ENCODE peak calls at places on chromosomes 6 and 20, in four cellular contexts. M is cardiac muscle cell; P is CD8-positive, alpha-beta T cell; Z is PC-9. R is an unnamed sample.

GRCh38 chr6:150632785-150633465 is 33.2 kb downstream of the PLEKHG1 start:
- DNase-seq in Z (no peak), P (no peak), M (no peak), R (no peak)

GRCh38 chr20:4161447-4162251 is 146.3 kb upstream of the RNF24 start:
- DNase-seq in M (peak; percentile 32), Z (peak; percentile 86), P (no peak), R (no peak)

GRCh38 chr6:38136547-38136946 is 317.0 kb downstream of the ZFAND3 start:
- DNase-seq in M (no peak), P (no peak), Z (no peak), R (no peak)

GRCh38 chr20:14360386-14360785 is 23.0 kb upstream of the FLRT3 start:
- DNase-seq in M (no peak), P (no peak), Z (no peak), R (no peak)

GRCh38 chr20:37295001-37295400 is 5.5 kb downstream of the MANBAL start:
- DNase-seq in P (no peak), Z (peak; percentile 72), M (peak; percentile 90), R (no peak)

GRCh38 chr6:97925504-97925903 is 642.5 kb upstream of the MMS22L start:
- DNase-seq in P (no peak), Z (no peak), M (no peak), R (no peak)

GRCh38 chr6:28940859-28941680 is 17.3 kb upstream of the TRIM27 start:
- DNase-seq in M (peak; percentile 89), P (peak; percentile 59), Z (peak; percentile 80), R (peak; percentile 76)

GRCh38 chr6:11410539-11411307 is 126.8 kb upstream of the TMEM170B start:
- DNase-seq in P (no peak), Z (no peak), M (no peak), R (no peak)

GRCh38 chr20:38094373-38094775 is 60.8 kb downstream of the RPRD1B start:
- DNase-seq in P (no peak), Z (no peak), M (peak; percentile 71), R (no peak)

GRCh38 chr6:135600086-135600702 is 102.7 kb upstream of the AHI1 start:
- DNase-seq in M (no peak), Z (no peak), P (no peak), R (no peak)

GRCh38 chr6:136526937-136527336 is 23.3 kb downstream of the MAP7 start:
- DNase-seq in P (no peak), Z (no peak), M (no peak), R (no peak)

GRCh38 chr20:32004963-32005362 is 5.3 kb upstream of the CCM2L start:
- DNase-seq in M (peak; percentile 46), Z (no peak), P (no peak), R (no peak)

GRCh38 chr20:532530-532929 is 11.1 kb downstream of the CSNK2A1 start:
- DNase-seq in M (no peak), P (no peak), Z (no peak), R (no peak)

GRCh38 chr6:36349240-36349639 is 12.6 kb upstream of the BNIP5 start:
- DNase-seq in P (no peak), M (no peak), Z (no peak), R (peak; percentile 62)

GRCh38 chr6:148348778-148349177 is 6.1 kb downstream of the SASH1 start:
- DNase-seq in M (no peak), P (no peak), Z (no peak), R (no peak)

GRCh38 chr20:51136326-51136725 is 113.4 kb upstream of the KCNG1 start:
- DNase-seq in P (no peak), Z (no peak), M (no peak), R (no peak)

GRCh38 chr6:124441430-124441829 is 520.8 kb upstream of the RNF217 start:
- DNase-seq in M (no peak), Z (no peak), P (no peak), R (no peak)

GRCh38 chr20:13515291-13515690 is 123.4 kb downstream of the TASP1 start:
- DNase-seq in M (no peak), P (no peak), Z (no peak), R (no peak)

GRCh38 chr6:136657629-136658028 is 107.4 kb upstream of the MAP7 start:
- DNase-seq in Z (no peak), P (no peak), M (no peak), R (no peak)

GRCh38 chr20:9061434-9061833 is 7.5 kb upstream of the PLCB4 start:
- DNase-seq in Z (no peak), P (no peak), M (no peak), R (no peak)

DNA sequence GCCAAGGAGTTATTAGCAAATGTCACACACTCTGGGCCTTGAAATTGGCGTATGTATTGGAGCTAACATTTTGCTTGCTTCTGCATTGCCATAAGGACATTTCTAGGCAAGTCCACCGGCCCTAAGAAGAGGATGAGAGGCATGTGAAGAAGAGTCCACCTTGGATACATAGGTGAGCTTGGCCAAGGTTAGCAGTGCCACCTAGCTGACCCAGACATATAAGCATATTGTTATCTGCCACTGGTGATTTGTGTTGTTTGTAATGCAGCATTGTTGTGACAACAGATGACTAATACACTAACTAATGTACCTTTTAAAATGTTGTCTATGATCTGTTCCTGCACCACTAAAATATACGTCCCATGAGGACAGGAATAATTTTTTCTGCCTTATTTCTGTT is 24.8 kb upstream of the HLA-DQA2 start:
- DNase-seq in P (no peak), M (no peak), Z (no peak), R (no peak)
- TF ChIP-seq CTCF in P (no peak), M (no peak), Z (no peak), R (no peak)

GRCh38 chr6:3808759-3809514 is 40.2 kb upstream of the FAM50B start:
- DNase-seq in Z (peak; percentile 83), M (peak; percentile 87), P (no peak), R (no peak)

GRCh38 chr6:3804981-3805380 is 44.2 kb upstream of the FAM50B start:
- DNase-seq in Z (no peak), M (no peak), P (no peak), R (no peak)

GRCh38 chr6:3805448-3806123 is 43.6 kb upstream of the FAM50B start:
- DNase-seq in P (no peak), Z (no peak), M (peak; percentile 80), R (no peak)

GRCh38 chr6:3808189-3808588 is 41.0 kb upstream of the FAM50B start:
- DNase-seq in P (no peak), M (no peak), Z (no peak), R (no peak)

DNA sequence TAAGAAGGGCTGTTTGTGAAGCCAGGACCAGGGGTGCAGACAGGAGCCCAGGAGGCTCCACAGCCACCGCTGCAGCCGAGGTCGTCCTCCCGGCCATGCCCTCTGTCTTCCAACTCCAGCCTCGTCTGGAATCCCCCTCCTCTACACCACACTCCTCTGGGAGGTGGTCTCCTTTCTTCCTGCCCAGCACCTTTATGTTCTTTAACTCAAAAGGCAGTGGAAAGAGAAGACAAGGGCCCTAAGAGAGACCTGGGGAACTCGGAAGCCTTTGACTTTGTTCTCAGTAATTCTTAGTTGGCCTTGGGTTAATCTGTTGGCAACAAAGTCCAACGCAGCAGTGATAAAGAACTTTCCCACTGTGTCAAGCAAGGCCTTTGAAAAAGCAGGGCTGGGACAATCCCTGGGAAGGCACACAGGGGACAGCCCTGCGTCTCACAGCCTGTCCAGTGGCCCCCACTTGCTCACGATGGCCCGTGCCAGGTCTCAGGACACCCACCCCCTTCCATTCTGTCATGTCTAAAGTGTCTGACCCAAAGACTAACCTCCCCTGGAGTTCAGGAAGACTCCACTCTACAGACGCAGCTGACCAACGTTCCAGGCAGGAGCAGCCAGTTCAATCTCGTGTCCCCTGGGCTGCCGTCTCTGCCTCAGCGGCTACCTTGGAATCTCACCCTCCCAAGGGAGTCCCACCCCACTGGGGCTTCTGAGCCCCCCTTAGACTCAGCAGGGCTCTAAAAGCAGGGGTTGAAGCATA is 42.8 kb upstream of the FAM50B start:
- DNase-seq in Z (no peak), M (no peak), P (no peak), R (no peak)
- H3K4me3 ChIP-seq in Z (no peak overlapping the region), M (no peak overlapping the region), P (no peak overlapping the region), R (no peak overlapping the region)

DNA sequence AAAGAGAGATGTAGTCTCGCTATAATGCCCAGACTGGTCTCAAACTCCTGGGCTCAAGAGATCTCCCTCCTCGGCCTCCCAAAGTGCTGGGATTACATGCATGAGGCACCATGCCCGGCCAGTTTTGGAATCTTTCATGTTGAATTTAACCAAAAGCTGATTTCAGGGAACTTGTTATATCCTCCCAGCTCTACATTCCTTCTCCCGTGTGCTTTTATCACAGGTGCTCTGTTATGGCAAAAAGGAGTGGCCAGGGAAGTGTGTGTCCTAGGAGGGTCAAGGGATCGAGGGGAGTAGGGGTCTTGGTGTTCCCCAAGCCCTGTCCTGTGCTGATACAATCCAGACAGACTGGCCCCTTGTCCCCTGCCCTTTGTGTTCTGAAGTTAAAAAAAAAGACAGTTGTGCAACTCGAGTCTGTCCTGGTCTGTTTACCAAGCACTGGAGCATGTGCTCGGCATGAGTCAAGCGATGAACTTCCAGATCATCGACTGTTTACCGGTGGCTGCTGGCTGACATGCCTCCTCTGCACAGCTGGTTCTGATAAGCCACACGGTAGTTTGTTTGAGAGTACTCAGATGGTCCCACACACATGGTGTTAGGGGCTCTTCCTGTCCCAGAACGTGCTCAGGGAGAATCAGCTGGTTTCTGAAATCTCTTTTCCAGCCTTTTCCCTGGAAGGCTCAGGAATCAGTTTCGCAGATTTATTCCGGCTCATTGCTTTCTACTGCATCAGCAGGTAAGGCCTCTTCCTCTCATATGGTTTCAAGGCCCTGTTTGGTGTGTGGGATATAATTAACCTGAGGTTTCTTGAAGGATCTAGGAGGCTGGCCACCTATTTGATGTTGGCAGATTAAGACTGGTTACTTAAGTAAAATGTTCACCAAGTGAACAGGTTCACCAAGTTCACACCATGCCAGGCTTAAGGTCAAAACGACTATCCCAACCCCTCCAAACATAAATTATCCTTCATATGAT is 52.6 kb upstream of the NAA20 start:
- DNase-seq in Z (peak; percentile 41), M (peak; percentile 88), P (no peak), R (no peak)
- TF ChIP-seq CTCF in Z (no peak), M (no peak), P (no peak), R (no peak)

GRCh38 chr6:146912730-146913680 is 291.2 kb upstream of the STXBP5 start:
- DNase-seq in P (no peak), M (peak; percentile 60), Z (no peak), R (no peak)

GRCh38 chr6:146915671-146916127 is 288.5 kb upstream of the STXBP5 start:
- DNase-seq in P (no peak), M (peak; percentile 44), Z (no peak), R (no peak)

GRCh38 chr6:146916435-146917015 is 287.7 kb upstream of the STXBP5 start:
- DNase-seq in P (no peak), M (peak; percentile 41), Z (no peak), R (no peak)

GRCh38 chr6:146913842-146914562 is 290.2 kb upstream of the STXBP5 start:
- DNase-seq in M (peak; percentile 99), P (no peak), Z (peak; percentile 80), R (peak; percentile 65)

DNA sequence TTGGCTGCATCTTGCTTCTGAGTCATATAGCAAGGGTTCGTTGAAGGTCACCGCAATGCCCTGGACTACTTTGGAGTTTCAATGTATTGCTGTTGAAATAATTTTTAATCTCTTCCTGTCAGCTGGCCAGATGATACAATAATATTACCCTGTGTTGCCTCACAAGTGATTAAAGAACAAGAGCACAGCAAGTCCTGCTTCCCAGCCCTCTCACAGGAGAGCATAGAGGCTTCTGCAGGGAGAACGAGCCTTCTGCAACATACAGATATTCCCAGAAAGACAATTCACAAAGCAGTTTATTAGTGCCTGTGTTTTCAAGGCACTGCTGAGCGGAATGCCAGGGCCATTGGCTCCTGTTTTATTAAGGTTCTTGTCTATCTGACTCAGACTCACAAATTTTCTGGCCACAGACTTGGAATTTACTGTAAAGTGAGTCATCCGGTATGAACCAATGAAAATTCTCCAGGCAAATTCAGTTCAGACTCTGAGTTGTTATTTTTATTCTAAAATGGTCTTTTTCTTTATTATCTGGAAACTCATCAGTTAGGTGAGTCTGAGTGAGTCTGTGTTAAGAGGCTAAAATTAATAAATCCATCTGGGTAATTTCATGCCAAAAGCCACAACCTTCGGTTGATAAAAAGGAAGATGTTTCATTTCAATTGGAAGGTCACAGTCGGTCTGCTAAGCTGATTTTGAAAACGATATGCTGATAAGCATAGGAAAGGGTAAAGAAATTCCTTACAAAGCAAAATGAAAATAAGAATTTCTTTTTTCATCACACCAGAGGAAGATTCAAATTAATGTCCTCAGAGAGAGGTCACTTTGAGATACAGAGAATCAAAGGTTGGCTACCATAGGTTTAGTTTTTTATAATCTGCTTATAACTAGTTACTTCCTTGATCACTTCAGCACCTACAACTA is 289.4 kb upstream of the STXBP5 start:
- DNase-seq in M (peak; percentile 97), Z (peak; percentile 37), P (no peak), R (no peak)
- H3K4me3 ChIP-seq in M (no peak overlapping the region), Z (peak overlapping the region; percentile 34), P (no peak overlapping the region), R (peak overlapping the region; percentile 34)

R was measured in dorsolateral prefrontal cortex.